ENCODE peak calls at places on chromosomes 7 and 10, in four cellular contexts. One of them, this sample, is unnamed.

GRCh38 chr10:104614245-104614831 is 26.8 kb upstream of the SORCS3 start:
- DNase-seq in H9: peak; percentile 55
- DNase-seq in IMR-90: peak; percentile 3
- DNase-seq in H1: peak; percentile 82
- DNase-seq in this sample: peak; percentile 59

GRCh38 chr10:23779287-23779686 is 340.4 kb downstream of the OTUD1 start:
- DNase-seq in H9: no peak
- DNase-seq in IMR-90: no peak
- DNase-seq in H1: no peak
- DNase-seq in this sample: no peak

GRCh38 chr7:6641305-6642035 is 4.4 kb downstream of the ZNF316 start:
- DNase-seq in H9: no peak
- DNase-seq in IMR-90: no peak
- DNase-seq in H1: no peak
- DNase-seq in this sample: no peak

GRCh38 chr7:5594616-5595544 is 171.2 kb upstream of the TNRC18 start:
- DNase-seq in H9: peak; percentile 75
- DNase-seq in IMR-90: peak; percentile 38
- DNase-seq in H1: peak; percentile 82
- DNase-seq in this sample: peak; percentile 59

GRCh38 chr7:26343320-26343832 is 51.7 kb downstream of the SNX10 start:
- DNase-seq in H9: no peak
- DNase-seq in IMR-90: no peak
- DNase-seq in H1: no peak
- DNase-seq in this sample: no peak

GRCh38 chr10:128528781-128529180 is 402.6 kb upstream of the MKI67 start:
- DNase-seq in H9: no peak
- DNase-seq in IMR-90: no peak
- DNase-seq in H1: no peak
- DNase-seq in this sample: no peak

GRCh38 chr7:99693427-99694200 is 13.8 kb upstream of the CYP3A5 start:
- DNase-seq in H9: peak; percentile 86
- DNase-seq in IMR-90: no peak
- DNase-seq in H1: peak; percentile 55
- DNase-seq in this sample: peak; percentile 86

GRCh38 chr7:157522189-157522588 is 185.4 kb downstream of the DNAJB6 start:
- DNase-seq in H9: peak; percentile 19
- DNase-seq in IMR-90: no peak
- DNase-seq in H1: peak; percentile 27
- DNase-seq in this sample: no peak

GRCh38 chr7:33886100-33886623 is 19.2 kb upstream of the BMPER start:
- DNase-seq in H9: peak; percentile 87
- DNase-seq in IMR-90: peak; percentile 35
- DNase-seq in H1: peak; percentile 56
- DNase-seq in this sample: peak; percentile 95

GRCh38 chr10:126199221-126199998 is 188.9 kb downstream of the ADAM12 start:
- DNase-seq in H9: no peak
- DNase-seq in IMR-90: peak; percentile 100
- DNase-seq in H1: no peak
- DNase-seq in this sample: no peak

GRCh38 chr10:34768261-34768971 is 46.7 kb downstream of the PARD3 start:
- DNase-seq in H9: no peak
- DNase-seq in IMR-90: peak; percentile 21
- DNase-seq in H1: no peak
- DNase-seq in this sample: peak; percentile 89

GRCh38 chr10:62590305-62590704 is 214.2 kb upstream of the ADO start:
- DNase-seq in H9: no peak
- DNase-seq in IMR-90: peak; percentile 45
- DNase-seq in H1: no peak
- DNase-seq in this sample: no peak

GRCh38 chr7:100824499-100825214 is 2.7 kb downstream of the EPHB4 start:
- DNase-seq in H9: no peak
- DNase-seq in IMR-90: no peak
- DNase-seq in H1: no peak
- DNase-seq in this sample: no peak

GRCh38 chr7:7438851-7439250 is 96.8 kb downstream of the COL28A1 start:
- DNase-seq in H9: no peak
- DNase-seq in IMR-90: peak; percentile 99
- DNase-seq in H1: no peak
- DNase-seq in this sample: peak; percentile 65

GRCh38 chr7:81515009-81515408 is 254.8 kb downstream of the HGF start:
- DNase-seq in H9: no peak
- DNase-seq in IMR-90: peak; percentile 49
- DNase-seq in H1: no peak
- DNase-seq in this sample: no peak

GRCh38 chr10:25049966-25050365 is 33.6 kb downstream of the THNSL1 start:
- DNase-seq in H9: no peak
- DNase-seq in IMR-90: no peak
- DNase-seq in H1: no peak
- DNase-seq in this sample: no peak

GRCh38 chr10:72146559-72147323 is 58.4 kb upstream of the SPOCK2 start:
- DNase-seq in H9: no peak
- DNase-seq in IMR-90: no peak
- DNase-seq in H1: no peak
- DNase-seq in this sample: no peak

GRCh38 chr10:71279590-71280170 is 39.4 kb upstream of the SLC29A3 start:
- DNase-seq in H9: no peak
- DNase-seq in IMR-90: no peak
- DNase-seq in H1: no peak
- DNase-seq in this sample: no peak

GRCh38 chr10:98223874-98224273 is 44.1 kb downstream of the LOXL4 start:
- DNase-seq in H9: no peak
- DNase-seq in IMR-90: no peak
- DNase-seq in H1: no peak
- DNase-seq in this sample: no peak

GRCh38 chr7:127678947-127679346 is 27.0 kb downstream of the SND1 start:
- DNase-seq in H9: no peak
- DNase-seq in IMR-90: peak; percentile 71
- DNase-seq in H1: no peak
- DNase-seq in this sample: no peak

GRCh38 chr7:84060760-84061261 is 133.8 kb downstream of the SEMA3A start:
- DNase-seq in H9: no peak
- DNase-seq in IMR-90: peak; percentile 55
- DNase-seq in H1: no peak
- DNase-seq in this sample: no peak

GRCh38 chr10:132912685-132913558 is 29.4 kb downstream of the CFAP46 start:
- DNase-seq in H9: peak; percentile 94
- DNase-seq in IMR-90: no peak
- DNase-seq in H1: peak; percentile 80
- DNase-seq in this sample: peak; percentile 93

GRCh38 chr7:98731651-98732050 is 114.6 kb downstream of the NPTX2 start:
- DNase-seq in H9: no peak
- DNase-seq in IMR-90: no peak
- DNase-seq in H1: no peak
- DNase-seq in this sample: no peak

GRCh38 chr7:81623251-81623855 is 146.5 kb downstream of the HGF start:
- DNase-seq in H9: no peak
- DNase-seq in IMR-90: peak; percentile 34
- DNase-seq in H1: no peak
- DNase-seq in this sample: no peak

GRCh38 chr10:53395449-53395848 is 622.9 kb upstream of the MBL2 start:
- DNase-seq in H9: peak; percentile 23
- DNase-seq in IMR-90: no peak
- DNase-seq in H1: no peak
- DNase-seq in this sample: peak; percentile 44

GRCh38 chr10:79414714-79415113 is 30.7 kb downstream of the ZCCHC24 start:
- DNase-seq in H9: no peak
- DNase-seq in IMR-90: no peak
- DNase-seq in H1: no peak
- DNase-seq in this sample: no peak

GRCh38 chr7:123665157-123665556 is 9.5 kb downstream of the LMOD2 start:
- DNase-seq in H9: no peak
- DNase-seq in IMR-90: peak; percentile 16
- DNase-seq in H1: no peak
- DNase-seq in this sample: no peak

GRCh38 chr7:17816903-17817302 is 123.4 kb downstream of the SNX13 start:
- DNase-seq in H9: no peak
- DNase-seq in IMR-90: no peak
- DNase-seq in H1: no peak
- DNase-seq in this sample: no peak

GRCh38 chr7:111756687-111757178 is 194.4 kb upstream of the IMMP2L start:
- DNase-seq in H9: peak; percentile 74
- DNase-seq in IMR-90: peak; percentile 82
- DNase-seq in H1: no peak
- DNase-seq in this sample: peak; percentile 87

GRCh38 chr7:28272461-28272877 is 91.9 kb upstream of the JAZF1 start:
- DNase-seq in H9: peak; percentile 74
- DNase-seq in IMR-90: peak; percentile 68
- DNase-seq in H1: no peak
- DNase-seq in this sample: peak; percentile 76

GRCh38 chr7:47379629-47380324 is 202.1 kb downstream of the TNS3 start:
- DNase-seq in H9: peak; percentile 47
- DNase-seq in IMR-90: peak; percentile 75
- DNase-seq in H1: no peak
- DNase-seq in this sample: peak; percentile 67

GRCh38 chr7:134478707-134479106 is 19.8 kb upstream of the AKR1B1 start:
- DNase-seq in H9: no peak
- DNase-seq in IMR-90: peak; percentile 25
- DNase-seq in H1: no peak
- DNase-seq in this sample: no peak

GRCh38 chr7:38656976-38657375 is 25.8 kb upstream of the AMPH start:
- DNase-seq in H9: no peak
- DNase-seq in IMR-90: no peak
- DNase-seq in H1: no peak
- DNase-seq in this sample: no peak

GRCh38 chr10:47401210-47401609 is 17.1 kb upstream of the ZNF488 start:
- DNase-seq in H9: no peak
- DNase-seq in IMR-90: no peak
- DNase-seq in H1: no peak
- DNase-seq in this sample: no peak
- H2BK5ac ChIP-seq in H9: no peak overlapping the region
- H2BK5ac ChIP-seq in IMR-90: no peak overlapping the region
- H2BK5ac ChIP-seq in H1: no peak overlapping the region
- H2BK5ac ChIP-seq in this sample: no peak overlapping the region

GRCh38 chr10:13560597-13560996 is 26.2 kb upstream of the PRPF18 start:
- DNase-seq in H9: no peak
- DNase-seq in IMR-90: peak; percentile 41
- DNase-seq in H1: no peak
- DNase-seq in this sample: no peak
- H4K5ac ChIP-seq in H9: no peak overlapping the region
- H4K5ac ChIP-seq in IMR-90: no peak overlapping the region
- H4K5ac ChIP-seq in H1: no peak overlapping the region
- H4K5ac ChIP-seq in this sample: no peak overlapping the region

GRCh38 chr7:113087278-113087998 is 811 bp upstream of the GPR85 start:
- DNase-seq in H9: no peak
- DNase-seq in IMR-90: peak; percentile 94
- DNase-seq in H1: no peak
- DNase-seq in this sample: peak; percentile 76

GRCh38 chr7:113084499-113085172 is 2.0 kb downstream of the GPR85 start:
- DNase-seq in H9: no peak
- DNase-seq in IMR-90: no peak
- DNase-seq in H1: no peak
- DNase-seq in this sample: no peak

GRCh38 chr7:113085781-113086390 is 741 bp downstream of the GPR85 start:
- DNase-seq in H9: no peak
- DNase-seq in IMR-90: peak; percentile 23
- DNase-seq in H1: no peak
- DNase-seq in this sample: peak; percentile 13

GRCh38 chr7:113086431-113086888 is at the start of gene GPR85:
- DNase-seq in H9: peak; percentile 81
- DNase-seq in IMR-90: peak; percentile 73
- DNase-seq in H1: peak; percentile 77
- DNase-seq in this sample: peak; percentile 86

DNA sequence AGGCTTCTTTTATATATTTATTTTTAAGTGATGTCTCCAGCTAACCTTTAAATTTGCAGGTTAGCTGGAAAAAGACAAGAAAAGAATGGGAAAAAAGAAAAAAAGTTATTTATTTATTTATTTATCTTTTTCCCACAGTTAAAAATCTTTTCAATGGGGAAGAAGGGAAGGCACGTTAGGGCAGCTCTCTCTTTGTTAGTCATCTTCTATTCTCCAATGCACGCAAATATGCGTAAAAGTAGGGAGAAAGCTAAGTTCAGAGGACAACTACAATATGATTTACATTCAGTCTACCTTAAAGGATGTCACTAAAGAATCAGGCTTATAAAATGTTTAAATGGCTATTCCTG is 276 bp upstream of the GPR85 start:
- DNase-seq in H9: no peak
- DNase-seq in IMR-90: no peak
- DNase-seq in H1: no peak
- DNase-seq in this sample: no peak
- H2BK5ac ChIP-seq in H9: no peak overlapping the region
- H2BK5ac ChIP-seq in IMR-90: peak overlapping the region; percentile 75
- H2BK5ac ChIP-seq in H1: no peak overlapping the region
- H2BK5ac ChIP-seq in this sample: no peak overlapping the region

GRCh38 chr7:88226201-88226600 is 6.4 kb upstream of the SRI start:
- DNase-seq in H9: no peak
- DNase-seq in IMR-90: no peak
- DNase-seq in H1: no peak
- DNase-seq in this sample: no peak

GRCh38 chr7:88229302-88229870 is 9.5 kb upstream of the SRI start:
- DNase-seq in H9: no peak
- DNase-seq in IMR-90: no peak
- DNase-seq in H1: no peak
- DNase-seq in this sample: no peak

GRCh38 chr7:88226886-88227516 is 7.2 kb upstream of the SRI start:
- DNase-seq in H9: no peak
- DNase-seq in IMR-90: peak; percentile 80
- DNase-seq in H1: no peak
- DNase-seq in this sample: peak; percentile 2

GRCh38 chr7:88233828-88234227 is 14.0 kb upstream of the SRI start:
- DNase-seq in H9: no peak
- DNase-seq in IMR-90: no peak
- DNase-seq in H1: no peak
- DNase-seq in this sample: peak; percentile 49

GRCh38 chr7:88230646-88231045 is 10.8 kb upstream of the SRI start:
- DNase-seq in H9: no peak
- DNase-seq in IMR-90: no peak
- DNase-seq in H1: no peak
- DNase-seq in this sample: no peak
- H4K5ac ChIP-seq in H9: no peak overlapping the region
- H4K5ac ChIP-seq in IMR-90: no peak overlapping the region
- H4K5ac ChIP-seq in H1: no peak overlapping the region
- H4K5ac ChIP-seq in this sample: no peak overlapping the region

GRCh38 chr7:29396563-29396962 is 167.1 kb upstream of the PRR15 start:
- DNase-seq in H9: no peak
- DNase-seq in IMR-90: no peak
- DNase-seq in H1: no peak
- DNase-seq in this sample: no peak
- H2BK5ac ChIP-seq in H9: no peak overlapping the region
- H2BK5ac ChIP-seq in IMR-90: no peak overlapping the region
- H2BK5ac ChIP-seq in H1: no peak overlapping the region
- H2BK5ac ChIP-seq in this sample: no peak overlapping the region

This sample was measured in mesendoderm.